ENCODE peak calls at places on chromosome 2, in four cellular contexts. One of them, this sample, is unnamed.

GRCh38 chr2:73952499-73953446 is 26.1 kb downstream of the DGUOK start:
- DNase-seq in IMR-90: peak; percentile 64
- DNase-seq in K562: no peak
- DNase-seq in HepG2: no peak
- DNase-seq in this sample: no peak

GRCh38 chr2:102013200-102014040 is 21.7 kb downstream of the IL1R2 start:
- DNase-seq in IMR-90: no peak
- DNase-seq in K562: no peak
- DNase-seq in HepG2: no peak
- DNase-seq in this sample: no peak

GRCh38 chr2:127197475-127198385 is 22.4 kb downstream of the CYP27C1 start:
- DNase-seq in IMR-90: peak; percentile 50
- DNase-seq in K562: peak; percentile 69
- DNase-seq in HepG2: peak; percentile 71
- DNase-seq in this sample: peak; percentile 79

GRCh38 chr2:239361311-239361642 is 39.5 kb downstream of the HDAC4 start:
- DNase-seq in IMR-90: peak; percentile 41
- DNase-seq in K562: no peak
- DNase-seq in HepG2: no peak
- DNase-seq in this sample: no peak

GRCh38 chr2:148253716-148254115 is 232.8 kb downstream of the MBD5 start:
- DNase-seq in IMR-90: peak; percentile 48
- DNase-seq in K562: no peak
- DNase-seq in HepG2: no peak
- DNase-seq in this sample: no peak

GRCh38 chr2:240780023-240780831 is 39.8 kb downstream of the KIF1A start:
- DNase-seq in IMR-90: no peak
- DNase-seq in K562: no peak
- DNase-seq in HepG2: no peak
- DNase-seq in this sample: no peak

GRCh38 chr2:182366625-182367024 is 60.2 kb downstream of the PDE1A start:
- DNase-seq in IMR-90: peak; percentile 75
- DNase-seq in K562: no peak
- DNase-seq in HepG2: no peak
- DNase-seq in this sample: no peak

GRCh38 chr2:144230452-144231085 is 289.4 kb downstream of the ZEB2 start:
- DNase-seq in IMR-90: peak; percentile 45
- DNase-seq in K562: peak; percentile 30
- DNase-seq in HepG2: no peak
- DNase-seq in this sample: no peak

GRCh38 chr2:19198376-19198775 is 160.0 kb downstream of the OSR1 start:
- DNase-seq in IMR-90: peak; percentile 28
- DNase-seq in K562: no peak
- DNase-seq in HepG2: no peak
- DNase-seq in this sample: no peak

GRCh38 chr2:8438476-8438875 is 243.4 kb upstream of the ID2 start:
- DNase-seq in IMR-90: no peak
- DNase-seq in K562: no peak
- DNase-seq in HepG2: no peak
- DNase-seq in this sample: no peak

GRCh38 chr2:231017250-231017636 is 20.1 kb upstream of the C2orf72 start:
- DNase-seq in IMR-90: no peak
- DNase-seq in K562: no peak
- DNase-seq in HepG2: no peak
- DNase-seq in this sample: peak; percentile 14

GRCh38 chr2:30561349-30561748 is 114.3 kb downstream of the LCLAT1 start:
- DNase-seq in IMR-90: no peak
- DNase-seq in K562: no peak
- DNase-seq in HepG2: peak; percentile 24
- DNase-seq in this sample: no peak

GRCh38 chr2:113117594-113118262 is 9.7 kb upstream of the IL1RN start:
- DNase-seq in IMR-90: peak; percentile 65
- DNase-seq in K562: peak; percentile 22
- DNase-seq in HepG2: no peak
- DNase-seq in this sample: no peak

GRCh38 chr2:178101321-178102079 is 10.7 kb upstream of the RBM45 start:
- DNase-seq in IMR-90: peak; percentile 1
- DNase-seq in K562: peak; percentile 34
- DNase-seq in HepG2: no peak
- DNase-seq in this sample: no peak

GRCh38 chr2:175766880-175767279 is 235.2 kb downstream of the LNPK start:
- DNase-seq in IMR-90: peak; percentile 54
- DNase-seq in K562: no peak
- DNase-seq in HepG2: peak; percentile 54
- DNase-seq in this sample: peak; percentile 2

GRCh38 chr2:157052685-157053224 is 204.8 kb upstream of the GALNT5 start:
- DNase-seq in IMR-90: peak; percentile 87
- DNase-seq in K562: no peak
- DNase-seq in HepG2: peak; percentile 91
- DNase-seq in this sample: peak; percentile 8

GRCh38 chr2:73059106-73059505 is 12.4 kb downstream of the SFXN5 start:
- DNase-seq in IMR-90: no peak
- DNase-seq in K562: no peak
- DNase-seq in HepG2: no peak
- DNase-seq in this sample: no peak

GRCh38 chr2:146579154-146579930 is 1265.5 kb upstream of the ACVR2A start:
- DNase-seq in IMR-90: peak; percentile 77
- DNase-seq in K562: no peak
- DNase-seq in HepG2: peak; percentile 44
- DNase-seq in this sample: peak; percentile 42

GRCh38 chr2:216090369-216090786 is 8.7 kb downstream of the TMEM169 start:
- DNase-seq in IMR-90: peak; percentile 53
- DNase-seq in K562: no peak
- DNase-seq in HepG2: no peak
- DNase-seq in this sample: no peak

GRCh38 chr2:28664120-28664842 is 87.3 kb upstream of the PPP1CB start:
- DNase-seq in IMR-90: peak; percentile 54
- DNase-seq in K562: no peak
- DNase-seq in HepG2: peak; percentile 58
- DNase-seq in this sample: no peak

GRCh38 chr2:74530239-74531161 is 767 bp downstream of the HTRA2 start:
- DNase-seq in IMR-90: peak; percentile 52
- DNase-seq in K562: peak; percentile 95
- DNase-seq in HepG2: no peak
- DNase-seq in this sample: no peak

GRCh38 chr2:237431856-237432255 is 17.9 kb upstream of the COL6A3 start:
- DNase-seq in IMR-90: no peak
- DNase-seq in K562: no peak
- DNase-seq in HepG2: no peak
- DNase-seq in this sample: no peak

GRCh38 chr2:43792653-43793052 is 18.8 kb downstream of the DYNC2LI1 start:
- DNase-seq in IMR-90: no peak
- DNase-seq in K562: no peak
- DNase-seq in HepG2: no peak
- DNase-seq in this sample: no peak
- TF ChIP-seq SMC3 in IMR-90: no peak
- TF ChIP-seq SMC3 in K562: no peak
- TF ChIP-seq SMC3 in HepG2: no peak
- TF ChIP-seq SMC3 in this sample: no peak

GRCh38 chr2:108401800-108402199 is 24.0 kb downstream of the SULT1C4 start:
- DNase-seq in IMR-90: no peak
- DNase-seq in K562: peak; percentile 56
- DNase-seq in HepG2: no peak
- DNase-seq in this sample: no peak

GRCh38 chr2:108403494-108403893 is 25.7 kb downstream of the SULT1C4 start:
- DNase-seq in IMR-90: peak; percentile 73
- DNase-seq in K562: no peak
- DNase-seq in HepG2: no peak
- DNase-seq in this sample: no peak

GRCh38 chr2:108395155-108395554 is 17.4 kb downstream of the SULT1C4 start:
- DNase-seq in IMR-90: no peak
- DNase-seq in K562: no peak
- DNase-seq in HepG2: no peak
- DNase-seq in this sample: no peak

GRCh38 chr2:108396845-108397244 is 19.1 kb downstream of the SULT1C4 start:
- DNase-seq in IMR-90: peak; percentile 47
- DNase-seq in K562: no peak
- DNase-seq in HepG2: peak; percentile 57
- DNase-seq in this sample: peak; percentile 44

DNA sequence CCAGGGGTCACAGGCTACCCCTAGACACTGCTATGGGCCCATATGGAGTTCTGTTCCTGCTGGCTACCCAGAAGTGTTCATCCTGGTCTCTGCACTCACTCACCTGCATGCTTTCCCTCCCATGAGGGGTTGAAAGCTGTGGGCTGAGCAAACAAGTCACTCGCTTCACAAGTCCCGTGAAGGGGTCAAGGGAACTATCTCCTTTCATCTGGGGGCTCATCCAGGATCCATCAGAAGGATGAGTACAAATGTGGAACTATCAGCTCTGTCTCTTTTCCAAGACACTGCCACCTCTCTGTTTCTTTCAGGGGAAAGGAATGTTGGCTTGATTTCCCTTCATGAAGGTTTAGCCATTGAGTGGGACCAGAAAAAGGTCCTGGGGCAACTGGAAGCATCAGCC is 21.7 kb downstream of the SULT1C4 start:
- DNase-seq in IMR-90: no peak
- DNase-seq in K562: no peak
- DNase-seq in HepG2: no peak
- DNase-seq in this sample: no peak
- TF ChIP-seq MAZ in IMR-90: no peak
- TF ChIP-seq MAZ in K562: no peak
- TF ChIP-seq MAZ in HepG2: no peak
- TF ChIP-seq MAZ in this sample: no peak

GRCh38 chr2:128362889-128363228 is 44.2 kb upstream of the HS6ST1 start:
- DNase-seq in IMR-90: peak; percentile 79
- DNase-seq in K562: no peak
- DNase-seq in HepG2: no peak
- DNase-seq in this sample: no peak
- TF ChIP-seq USF2 in IMR-90: no peak
- TF ChIP-seq USF2 in K562: no peak
- TF ChIP-seq USF2 in HepG2: no peak
- TF ChIP-seq USF2 in this sample: no peak

DNA sequence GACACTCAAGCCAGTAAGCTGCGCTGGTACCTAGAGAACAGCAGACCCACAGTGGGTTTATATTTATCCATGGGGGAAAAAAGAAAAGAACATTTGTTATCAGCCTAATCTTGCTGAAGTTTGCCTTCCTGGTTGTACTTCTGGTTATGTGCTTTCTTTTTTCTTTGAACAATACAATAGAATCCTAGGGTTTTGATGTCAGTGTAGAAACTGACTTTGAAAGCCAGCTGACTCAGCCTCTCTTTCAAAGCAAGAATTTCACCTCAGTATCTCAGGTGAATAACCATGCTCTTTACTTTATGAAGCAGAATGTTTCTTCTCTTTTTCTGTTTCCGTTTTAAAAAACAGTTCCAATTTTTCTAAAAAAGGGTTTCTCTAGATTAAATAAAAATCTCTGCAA is 78.4 kb downstream of the CD8B2 start:
- DNase-seq in IMR-90: no peak
- DNase-seq in K562: no peak
- DNase-seq in HepG2: no peak
- DNase-seq in this sample: no peak
- TF ChIP-seq SMC3 in IMR-90: no peak
- TF ChIP-seq SMC3 in K562: no peak
- TF ChIP-seq SMC3 in HepG2: no peak
- TF ChIP-seq SMC3 in this sample: no peak

GRCh38 chr2:235550378-235550760 is 56.5 kb downstream of the AGAP1 start:
- DNase-seq in IMR-90: no peak
- DNase-seq in K562: no peak
- DNase-seq in HepG2: no peak
- DNase-seq in this sample: no peak

GRCh38 chr2:235550946-235551345 is 57.1 kb downstream of the AGAP1 start:
- DNase-seq in IMR-90: no peak
- DNase-seq in K562: no peak
- DNase-seq in HepG2: no peak
- DNase-seq in this sample: no peak

GRCh38 chr2:235553291-235553690 is 59.4 kb downstream of the AGAP1 start:
- DNase-seq in IMR-90: no peak
- DNase-seq in K562: no peak
- DNase-seq in HepG2: no peak
- DNase-seq in this sample: peak; percentile 9

GRCh38 chr2:235552671-235553070 is 58.8 kb downstream of the AGAP1 start:
- DNase-seq in IMR-90: no peak
- DNase-seq in K562: no peak
- DNase-seq in HepG2: no peak
- DNase-seq in this sample: no peak

DNA sequence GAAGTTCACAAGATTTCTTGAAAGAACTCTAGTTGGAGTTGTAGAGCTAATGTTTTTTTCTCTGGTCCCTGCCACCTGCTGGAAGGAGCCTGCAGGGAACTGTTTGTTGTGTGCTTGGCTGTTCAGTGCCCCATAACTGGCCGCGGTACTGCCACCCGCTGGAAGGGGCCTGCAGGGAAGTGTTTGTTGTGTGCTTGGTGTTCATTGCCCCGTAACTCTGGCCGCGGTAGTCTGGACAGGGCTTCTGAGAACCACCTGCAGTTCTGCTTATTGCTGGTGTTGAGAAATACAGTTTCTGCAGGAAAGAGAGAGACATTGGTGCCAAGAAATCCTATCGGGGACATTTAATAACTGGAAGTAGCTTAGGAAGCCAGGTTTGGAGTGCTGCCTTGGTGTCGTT is 58.1 kb downstream of the AGAP1 start:
- DNase-seq in IMR-90: peak; percentile 48
- DNase-seq in K562: peak; percentile 35
- DNase-seq in HepG2: peak; percentile 81
- DNase-seq in this sample: peak; percentile 78
- TF ChIP-seq MAZ in IMR-90: no peak
- TF ChIP-seq MAZ in K562: no peak
- TF ChIP-seq MAZ in HepG2: no peak
- TF ChIP-seq MAZ in this sample: no peak

DNA sequence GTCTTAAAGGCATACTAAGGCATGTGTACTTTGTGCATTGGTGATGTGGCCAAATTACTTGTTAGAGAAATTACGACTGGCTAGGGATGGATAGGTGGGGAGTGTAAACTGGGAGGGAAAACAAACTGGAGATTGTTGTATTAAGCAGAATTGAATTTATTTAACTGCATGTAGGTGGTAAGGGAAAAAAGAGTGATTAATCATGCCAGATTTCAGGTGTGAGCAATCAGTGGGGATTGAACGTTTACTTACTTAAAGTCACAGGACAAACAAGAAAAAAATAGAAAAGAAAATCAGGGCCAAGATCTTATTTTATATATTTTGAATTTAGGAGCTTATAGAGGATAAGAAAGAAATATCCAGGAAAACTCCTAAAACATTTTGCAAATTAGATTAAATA is 88.6 kb downstream of the GULP1 start:
- DNase-seq in IMR-90: no peak
- DNase-seq in K562: no peak
- DNase-seq in HepG2: no peak
- DNase-seq in this sample: no peak
- TF ChIP-seq USF2 in IMR-90: no peak
- TF ChIP-seq USF2 in K562: no peak
- TF ChIP-seq USF2 in HepG2: no peak
- TF ChIP-seq USF2 in this sample: no peak

GRCh38 chr2:234368861-234369261 is 128.0 kb downstream of the ARL4C start:
- DNase-seq in IMR-90: peak; percentile 28
- DNase-seq in K562: peak; percentile 5
- DNase-seq in HepG2: no peak
- DNase-seq in this sample: peak; percentile 53
- TF ChIP-seq SMC3 in IMR-90: no peak
- TF ChIP-seq SMC3 in K562: no peak
- TF ChIP-seq SMC3 in HepG2: no peak
- TF ChIP-seq SMC3 in this sample: peak; percentile 37

This sample was measured in A549.